ENCODE peak calls at places on chromosomes 16 and 17, in six cellular contexts. One of them, this sample, is unnamed.

GRCh38 chr17:6461792-6462524 is 17.7 kb downstream of the PIMREG start:
- DNase-seq in IMR-90: no peak
- DNase-seq in H9: peak; percentile 81
- DNase-seq in mesenchymal stem cell: peak; percentile 50
- DNase-seq in H1: no peak
- DNase-seq in trophoblast cell: no peak
- DNase-seq in this sample: no peak

GRCh38 chr16:3751878-3752277 is 34.6 kb upstream of the TRAP1 start:
- DNase-seq in IMR-90: no peak
- DNase-seq in H9: no peak
- DNase-seq in mesenchymal stem cell: no peak
- DNase-seq in H1: no peak
- DNase-seq in trophoblast cell: no peak
- DNase-seq in this sample: no peak

GRCh38 chr17:21459536-21459935 is 83.4 kb downstream of the KCNJ12 start:
- DNase-seq in IMR-90: no peak
- DNase-seq in H9: no peak
- DNase-seq in mesenchymal stem cell: no peak
- DNase-seq in H1: no peak
- DNase-seq in trophoblast cell: no peak
- DNase-seq in this sample: no peak

GRCh38 chr17:81840826-81841778 is 6.3 kb upstream of the PPP1R27 start:
- DNase-seq in IMR-90: no peak
- DNase-seq in H9: no peak
- DNase-seq in mesenchymal stem cell: no peak
- DNase-seq in H1: no peak
- DNase-seq in trophoblast cell: peak; percentile 92
- DNase-seq in this sample: no peak

GRCh38 chr17:40648326-40648968 is 829 bp upstream of the SMARCE1 start:
- DNase-seq in IMR-90: peak; percentile 19
- DNase-seq in H9: no peak
- DNase-seq in mesenchymal stem cell: no peak
- DNase-seq in H1: no peak
- DNase-seq in trophoblast cell: no peak
- DNase-seq in this sample: peak; percentile 69

GRCh38 chr17:58521680-58522079 is 7.2 kb upstream of the MTMR4 start:
- DNase-seq in IMR-90: no peak
- DNase-seq in H9: no peak
- DNase-seq in mesenchymal stem cell: no peak
- DNase-seq in H1: no peak
- DNase-seq in trophoblast cell: no peak
- DNase-seq in this sample: no peak

GRCh38 chr16:2591476-2592240 is 53.8 kb downstream of the PDPK1 start:
- DNase-seq in IMR-90: no peak
- DNase-seq in H9: no peak
- DNase-seq in mesenchymal stem cell: no peak
- DNase-seq in H1: no peak
- DNase-seq in trophoblast cell: no peak
- DNase-seq in this sample: no peak

GRCh38 chr17:75684249-75684648 is 17.1 kb downstream of the SAP30BP start:
- DNase-seq in IMR-90: peak; percentile 42
- DNase-seq in H9: no peak
- DNase-seq in mesenchymal stem cell: no peak
- DNase-seq in H1: no peak
- DNase-seq in trophoblast cell: peak; percentile 30
- DNase-seq in this sample: no peak

GRCh38 chr17:9968881-9969280 is 63.8 kb upstream of the RCVRN start:
- DNase-seq in IMR-90: peak; percentile 91
- DNase-seq in H9: no peak
- DNase-seq in mesenchymal stem cell: peak; percentile 82
- DNase-seq in H1: no peak
- DNase-seq in trophoblast cell: peak; percentile 98
- DNase-seq in this sample: no peak

GRCh38 chr16:17470002-17470870 is 524 bp downstream of the XYLT1 start:
- DNase-seq in IMR-90: no peak
- DNase-seq in H9: no peak
- DNase-seq in mesenchymal stem cell: no peak
- DNase-seq in H1: peak; percentile 65
- DNase-seq in trophoblast cell: peak; percentile 30
- DNase-seq in this sample: no peak

GRCh38 chr17:20116683-20117309 is 107.6 kb downstream of the SPECC1 start:
- DNase-seq in IMR-90: peak; percentile 41
- DNase-seq in H9: peak; percentile 61
- DNase-seq in mesenchymal stem cell: peak; percentile 64
- DNase-seq in H1: no peak
- DNase-seq in trophoblast cell: peak; percentile 79
- DNase-seq in this sample: peak; percentile 64

GRCh38 chr17:55479903-55480302 is 31.3 kb downstream of the SMIM36 start:
- DNase-seq in IMR-90: no peak
- DNase-seq in H9: no peak
- DNase-seq in mesenchymal stem cell: no peak
- DNase-seq in H1: no peak
- DNase-seq in trophoblast cell: peak; percentile 62
- DNase-seq in this sample: no peak

GRCh38 chr16:73049051-73049910 is 1.4 kb upstream of the ZFHX3 start:
- DNase-seq in IMR-90: no peak
- DNase-seq in H9: no peak
- DNase-seq in mesenchymal stem cell: no peak
- DNase-seq in H1: no peak
- DNase-seq in trophoblast cell: no peak
- DNase-seq in this sample: no peak

GRCh38 chr17:49576121-49576905 is 642 bp downstream of the NXPH3 start:
- DNase-seq in IMR-90: peak; percentile 24
- DNase-seq in H9: peak; percentile 91
- DNase-seq in mesenchymal stem cell: peak; percentile 40
- DNase-seq in H1: peak; percentile 87
- DNase-seq in trophoblast cell: peak; percentile 64
- DNase-seq in this sample: peak; percentile 61

GRCh38 chr17:181213-182163 is at the start of gene DOC2B:
- DNase-seq in IMR-90: peak; percentile 27
- DNase-seq in H9: peak; percentile 66
- DNase-seq in mesenchymal stem cell: peak; percentile 48
- DNase-seq in H1: peak; percentile 57
- DNase-seq in trophoblast cell: peak; percentile 41
- DNase-seq in this sample: peak; percentile 36

GRCh38 chr17:39404542-39405378 is 3.3 kb upstream of the FBXL20 start:
- DNase-seq in IMR-90: peak; percentile 91
- DNase-seq in H9: no peak
- DNase-seq in mesenchymal stem cell: peak; percentile 90
- DNase-seq in H1: no peak
- DNase-seq in trophoblast cell: peak; percentile 44
- DNase-seq in this sample: no peak

GRCh38 chr17:67440311-67441051 is 63.4 kb downstream of the PITPNC1 start:
- DNase-seq in IMR-90: no peak
- DNase-seq in H9: no peak
- DNase-seq in mesenchymal stem cell: peak; percentile 18
- DNase-seq in H1: no peak
- DNase-seq in trophoblast cell: no peak
- DNase-seq in this sample: no peak

GRCh38 chr16:2962334-2963073 is 1.6 kb upstream of the KREMEN2 start:
- DNase-seq in IMR-90: no peak
- DNase-seq in H9: peak; percentile 51
- DNase-seq in mesenchymal stem cell: no peak
- DNase-seq in H1: peak; percentile 76
- DNase-seq in trophoblast cell: no peak
- DNase-seq in this sample: no peak

GRCh38 chr16:11316331-11317015 is 28.8 kb upstream of the RMI2 start:
- DNase-seq in IMR-90: no peak
- DNase-seq in H9: peak; percentile 90
- DNase-seq in mesenchymal stem cell: peak; percentile 56
- DNase-seq in H1: peak; percentile 71
- DNase-seq in trophoblast cell: peak; percentile 46
- DNase-seq in this sample: no peak
- H3K4me2 ChIP-seq in IMR-90: no peak overlapping the region
- H3K4me2 ChIP-seq in H9: peak overlapping the region; percentile 43
- H3K4me2 ChIP-seq in mesenchymal stem cell: no peak overlapping the region
- H3K4me2 ChIP-seq in H1: peak overlapping the region; percentile 82
- H3K4me2 ChIP-seq in trophoblast cell: peak overlapping the region; percentile 52
- H3K4me2 ChIP-seq in this sample: no peak overlapping the region

GRCh38 chr17:7479389-7480192 is at the start of gene ZBTB4:
- DNase-seq in IMR-90: peak; percentile 21
- DNase-seq in H9: peak; percentile 53
- DNase-seq in mesenchymal stem cell: peak; percentile 65
- DNase-seq in H1: peak; percentile 69
- DNase-seq in trophoblast cell: peak; percentile 42
- DNase-seq in this sample: peak; percentile 44

GRCh38 chr17:7484964-7485377 is 805 bp downstream of the POLR2A start:
- DNase-seq in IMR-90: no peak
- DNase-seq in H9: no peak
- DNase-seq in mesenchymal stem cell: no peak
- DNase-seq in H1: no peak
- DNase-seq in trophoblast cell: peak; percentile 45
- DNase-seq in this sample: no peak

GRCh38 chr17:7486181-7486580 is 2.0 kb downstream of the POLR2A start:
- DNase-seq in IMR-90: peak; percentile 50
- DNase-seq in H9: no peak
- DNase-seq in mesenchymal stem cell: peak; percentile 54
- DNase-seq in H1: no peak
- DNase-seq in trophoblast cell: no peak
- DNase-seq in this sample: no peak

GRCh38 chr17:7483238-7484066 is 714 bp upstream of the POLR2A start:
- DNase-seq in IMR-90: peak; percentile 93
- DNase-seq in H9: peak; percentile 97
- DNase-seq in mesenchymal stem cell: peak; percentile 98
- DNase-seq in H1: peak; percentile 91
- DNase-seq in trophoblast cell: peak; percentile 91
- DNase-seq in this sample: peak; percentile 94

DNA sequence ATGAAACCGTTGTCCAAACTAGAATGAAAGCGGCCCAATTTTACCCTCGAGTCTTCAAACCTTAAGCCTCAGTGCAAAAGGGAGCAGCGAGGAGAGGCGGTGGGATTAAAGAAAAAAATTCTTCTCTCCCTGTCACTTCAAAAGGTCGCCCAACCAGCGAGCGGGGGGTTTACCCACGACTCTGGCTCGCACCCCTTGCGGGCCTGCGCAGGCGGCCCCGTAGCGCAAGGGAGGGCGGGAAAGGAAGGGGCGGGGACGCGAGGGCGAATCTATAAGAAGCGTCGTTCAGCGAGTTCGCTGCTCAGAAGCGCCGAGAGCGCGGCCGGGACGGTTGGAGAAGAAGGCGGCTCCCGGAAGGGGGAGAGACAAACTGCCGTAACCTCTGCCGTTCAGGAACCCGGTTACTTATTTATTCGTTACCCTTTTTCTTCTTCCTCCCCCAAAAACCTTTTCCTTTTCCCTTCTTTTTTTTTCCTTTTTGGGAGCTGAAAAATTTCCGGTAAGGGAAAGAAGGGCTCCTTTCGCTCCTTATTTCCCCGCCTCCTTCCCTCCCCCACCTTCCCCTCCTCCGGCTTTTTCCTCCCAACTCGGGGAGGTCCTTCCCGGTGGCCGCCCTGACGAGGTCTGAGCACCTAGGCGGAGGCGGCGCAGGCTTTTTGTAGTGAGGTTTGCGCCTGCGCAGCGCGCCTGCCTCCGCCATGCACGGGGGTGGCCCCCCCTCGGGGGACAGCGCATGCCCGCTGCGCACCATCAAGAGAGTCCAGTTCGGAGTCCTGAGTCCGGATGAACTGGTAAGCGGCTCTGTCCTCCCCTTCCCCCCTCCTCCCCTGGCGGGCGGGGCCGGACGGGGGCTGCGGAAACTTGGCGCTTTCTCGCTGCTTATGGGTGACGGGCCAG is at the start of gene POLR2A:
- DNase-seq in IMR-90: peak; percentile 98
- DNase-seq in H9: peak; percentile 98
- DNase-seq in mesenchymal stem cell: peak; percentile 98
- DNase-seq in H1: peak; percentile 98
- DNase-seq in trophoblast cell: peak; percentile 99
- DNase-seq in this sample: peak; percentile 97
- H3K4ac ChIP-seq in IMR-90: peak within 1 kb of the TSS; percentile 100
- H3K4ac ChIP-seq in H9: no peak within 1 kb of the TSS
- H3K4ac ChIP-seq in mesenchymal stem cell: peak within 1 kb of the TSS; percentile 54
- H3K4ac ChIP-seq in H1: peak within 1 kb of the TSS; percentile 98
- H3K4ac ChIP-seq in trophoblast cell: peak within 1 kb of the TSS; percentile 92
- H3K4ac ChIP-seq in this sample: peak within 1 kb of the TSS; percentile 58

DNA sequence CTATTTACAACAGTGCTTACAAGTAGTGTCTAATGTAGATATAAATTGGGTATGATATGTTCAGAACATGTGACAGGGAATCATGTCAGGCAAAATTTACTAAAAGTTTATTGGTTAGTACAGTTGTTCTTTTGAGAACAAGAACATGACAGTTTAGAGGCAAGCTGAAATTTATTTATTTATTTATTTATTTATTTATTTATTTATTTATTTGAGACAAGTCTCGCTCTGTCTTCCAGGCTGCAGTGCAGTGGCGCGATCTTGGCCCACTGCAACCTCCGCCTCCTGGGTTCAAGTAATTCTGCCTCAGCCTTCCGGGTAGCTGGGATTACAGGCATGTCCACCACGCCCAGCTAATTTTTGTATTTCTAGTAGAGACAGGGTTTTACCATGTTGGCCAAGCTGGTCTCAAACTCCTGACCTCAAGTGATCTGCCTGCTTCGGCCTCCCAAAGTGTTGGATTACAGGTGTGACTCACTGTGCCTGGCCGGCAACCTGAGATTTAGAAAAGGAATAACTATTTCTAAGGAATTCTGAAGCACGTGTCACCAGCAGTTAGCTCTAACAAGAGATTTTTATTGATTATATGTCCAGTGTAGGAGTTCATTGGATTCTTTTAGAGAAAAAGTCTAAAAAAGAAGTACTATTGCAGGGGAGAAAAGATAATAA is 24.9 kb downstream of the MRTFB start:
- DNase-seq in IMR-90: peak; percentile 43
- DNase-seq in H9: no peak
- DNase-seq in mesenchymal stem cell: no peak
- DNase-seq in H1: no peak
- DNase-seq in trophoblast cell: peak; percentile 92
- DNase-seq in this sample: no peak
- H4K91ac ChIP-seq in IMR-90: no peak overlapping the region
- H4K91ac ChIP-seq in H9: no peak overlapping the region
- H4K91ac ChIP-seq in mesenchymal stem cell: no peak overlapping the region
- H4K91ac ChIP-seq in H1: no peak overlapping the region
- H4K91ac ChIP-seq in trophoblast cell: no peak overlapping the region
- H4K91ac ChIP-seq in this sample: no peak overlapping the region

DNA sequence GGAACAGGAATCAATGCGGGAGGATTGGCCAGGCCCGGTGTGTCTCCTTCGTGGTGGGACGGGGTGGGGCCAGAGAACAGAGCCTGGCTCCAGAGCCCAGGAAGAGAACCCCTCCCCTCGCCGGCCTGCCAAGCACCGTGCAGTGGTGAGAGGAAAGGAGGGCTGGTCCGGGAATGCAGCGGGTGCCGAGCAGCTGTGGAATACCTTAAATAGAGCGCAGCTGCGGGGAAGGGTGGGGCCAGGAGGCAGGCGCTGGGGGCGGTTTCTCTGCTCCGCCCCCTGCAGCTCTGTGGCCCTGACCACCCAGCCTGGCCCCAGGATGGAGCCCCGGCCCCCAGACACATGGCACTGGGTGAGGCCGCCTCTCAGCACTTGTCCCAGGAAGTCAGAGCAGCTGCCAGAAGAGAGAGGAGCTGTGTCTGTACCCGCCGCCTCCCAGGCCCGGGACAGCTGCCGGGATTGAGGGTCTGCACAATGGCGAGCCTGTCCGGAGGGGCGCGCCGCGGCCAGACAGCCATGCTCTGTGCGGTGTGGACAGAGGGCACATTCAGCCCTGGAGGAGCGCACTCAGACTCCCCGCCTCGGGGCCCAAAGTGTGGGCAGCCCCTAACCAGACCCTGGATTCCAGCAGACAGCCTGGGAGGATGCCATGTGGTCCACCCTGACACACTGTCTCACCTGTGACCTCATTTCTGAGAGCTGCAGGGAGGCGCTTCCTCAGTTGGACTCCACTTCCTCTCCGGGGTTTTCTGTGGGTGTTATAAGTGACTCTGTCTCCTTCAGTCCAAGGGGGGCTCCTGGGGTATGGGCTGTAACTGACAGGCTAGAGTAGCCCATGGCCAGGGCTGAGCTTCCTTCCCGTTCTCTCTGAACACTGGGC is 268.8 kb downstream of the SEC14L1 start:
- DNase-seq in IMR-90: peak; percentile 58
- DNase-seq in H9: peak; percentile 89
- DNase-seq in mesenchymal stem cell: peak; percentile 56
- DNase-seq in H1: peak; percentile 71
- DNase-seq in trophoblast cell: peak; percentile 87
- DNase-seq in this sample: no peak
- H3K4me2 ChIP-seq in IMR-90: no peak overlapping the region
- H3K4me2 ChIP-seq in H9: no peak overlapping the region
- H3K4me2 ChIP-seq in mesenchymal stem cell: no peak overlapping the region
- H3K4me2 ChIP-seq in H1: no peak overlapping the region
- H3K4me2 ChIP-seq in trophoblast cell: no peak overlapping the region
- H3K4me2 ChIP-seq in this sample: no peak overlapping the region